ENCODE peak calls at places on chromosomes 11 and 22, in five cellular contexts. W is Peyer's patch; P is CD8-positive, alpha-beta T cell; E is WERI-Rb-1; U is tibial artery. D is an unnamed sample.

GRCh38 chr11:20351151-20351550 is 12.4 kb upstream of the HTATIP2 start:
- DNase-seq in P (no peak), E (no peak), U (no peak), W (no peak), D (no peak)

GRCh38 chr11:67253872-67254624 is 12.2 kb upstream of the GRK2 start:
- DNase-seq in W (peak), P (no peak), U (no peak), E (no peak), D (no peak)

GRCh38 chr11:71535825-71536224 is 2.0 kb upstream of the KRTAP5-8 start:
- DNase-seq in U (no peak), W (no peak), P (no peak), E (no peak), D (no peak)

GRCh38 chr22:41899110-41899509 is 15.8 kb downstream of the SHISA8 start:
- DNase-seq in W (no peak), U (no peak), E (no peak), P (no peak), D (no peak)

GRCh38 chr11:133832096-133833081 is 12.9 kb downstream of the SPATA19 start:
- DNase-seq in P (no peak), E (no peak), U (no peak), W (no peak), D (no peak)

GRCh38 chr11:36075053-36075452 is 131.2 kb downstream of the LDLRAD3 start:
- DNase-seq in P (no peak), W (no peak), U (no peak), E (no peak), D (no peak)

GRCh38 chr22:43000441-43001175 is 14.3 kb downstream of the PACSIN2 start:
- DNase-seq in U (no peak), E (no peak), P (no peak), W (no peak), D (peak)

GRCh38 chr11:34160049-34160721 is 54.8 kb downstream of the NAT10 start:
- DNase-seq in U (no peak), W (no peak), P (no peak), E (no peak), D (no peak)

GRCh38 chr22:18954333-18954732 is 18.2 kb upstream of the PRODH start:
- DNase-seq in E (peak), P (peak), W (peak), U (peak), D (peak)

GRCh38 chr11:69468911-69469885 is 12.3 kb upstream of the LINC01488 start:
- DNase-seq in P (no peak), U (no peak), W (no peak), E (no peak), D (no peak)

GRCh38 chr11:73072935-73073481 is 69.1 kb downstream of the FCHSD2 start:
- DNase-seq in W (no peak), U (no peak), E (no peak), P (no peak), D (no peak)

GRCh38 chr11:134756811-134757540 is 344.9 kb upstream of the B3GAT1 start:
- DNase-seq in U (no peak), W (no peak), P (no peak), E (no peak), D (no peak)

GRCh38 chr11:1559103-1559951 is 12.7 kb downstream of the DUSP8 start:
- DNase-seq in U (peak), W (peak), P (no peak), E (no peak), D (no peak)

GRCh38 chr11:72237112-72237931 is 6.7 kb downstream of the PHOX2A start:
- DNase-seq in P (no peak), E (no peak), W (no peak), U (no peak), D (no peak)

GRCh38 chr11:122141757-122142156 is 25.7 kb upstream of the BLID start:
- DNase-seq in E (no peak), W (no peak), U (no peak), P (no peak), D (no peak)

GRCh38 chr11:74639533-74639932 is 47.2 kb downstream of the POLD3 start:
- DNase-seq in U (no peak), E (no peak), P (no peak), W (no peak), D (no peak)

GRCh38 chr22:39171623-39172264 is 19.3 kb upstream of the CBX7 start:
- DNase-seq in U (peak), E (no peak), W (no peak), P (no peak), D (no peak)

DNA sequence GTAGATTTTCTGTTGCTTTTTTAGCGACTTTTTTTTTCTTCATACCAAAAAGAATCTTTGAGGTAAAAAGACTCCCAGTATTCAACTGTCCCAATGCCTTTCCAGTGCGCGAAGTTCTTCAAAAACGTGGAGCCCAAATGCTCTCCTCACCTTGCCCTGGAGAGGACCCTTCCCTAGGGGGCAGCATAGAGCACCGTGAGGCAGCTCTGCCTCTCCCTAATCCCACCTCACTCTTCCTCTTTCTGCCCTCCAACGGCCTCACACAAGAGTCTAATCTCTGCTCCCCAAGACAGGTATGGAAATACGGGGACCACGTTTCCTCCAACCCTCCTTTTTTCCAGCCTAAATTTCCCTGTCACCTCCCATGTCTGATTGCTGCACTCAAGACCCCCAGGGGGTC is 117.5 kb upstream of the ALX4 start:
- DNase-seq in U (no peak), E (peak), P (no peak), W (no peak), D (no peak)
- TF ChIP-seq CTCF in U (no peak), E (peak), P (no peak), W (no peak), D (peak)

GRCh38 chr11:32641361-32641760 is 57.7 kb downstream of the EIF3M start:
- DNase-seq in W (no peak), U (no peak), P (no peak), E (no peak), D (no peak)
- TF ChIP-seq CTCF in W (no peak), U (no peak), P (no peak), E (no peak), D (no peak)

GRCh38 chr22:37781434-37782059 is 26.2 kb upstream of the GCAT start:
- DNase-seq in W (no peak), U (no peak), P (no peak), E (no peak), D (no peak)
- TF ChIP-seq CTCF in W (no peak), U (no peak), P (no peak), E (peak), D (no peak)

GRCh38 chr11:65558002-65558784 is at the start of gene LTBP3:
- DNase-seq in U (peak), E (no peak), P (no peak), W (peak), D (no peak)
- TF ChIP-seq CTCF in U (no peak), E (no peak), P (no peak), W (no peak), D (no peak)

DNA sequence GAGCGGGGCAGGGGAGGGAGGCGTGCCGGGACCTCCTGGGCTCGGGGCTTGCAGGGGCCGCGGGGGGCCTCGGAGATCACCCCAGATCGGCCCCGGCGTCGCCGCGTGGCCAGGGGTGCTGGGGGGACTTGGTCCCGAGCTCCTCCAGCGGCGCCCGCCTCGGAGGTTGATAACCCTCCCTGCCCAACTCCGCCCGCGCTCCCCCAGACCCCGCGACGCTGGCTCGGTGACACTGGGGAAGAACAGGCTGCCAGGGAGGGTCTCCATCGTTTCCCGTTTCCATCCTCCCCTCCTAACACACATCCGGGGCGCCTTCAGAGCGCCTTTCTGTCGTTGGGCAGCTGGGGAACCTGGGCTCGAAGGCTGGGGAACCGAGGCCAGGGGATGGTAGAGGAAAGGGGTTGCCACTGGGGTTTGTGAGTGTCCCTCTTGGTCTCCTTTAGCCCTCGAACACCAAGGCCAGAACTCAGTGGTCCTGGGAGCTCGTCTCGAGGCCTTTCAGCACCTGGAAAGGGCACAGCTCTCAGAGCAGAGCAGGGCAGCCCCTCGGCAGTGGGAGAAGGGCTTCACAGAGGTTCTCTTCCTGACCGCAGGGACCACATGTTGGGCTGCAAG is 431 bp downstream of the SLC37A2 start:
- DNase-seq in P (no peak), E (no peak), W (no peak), U (no peak), D (no peak)
- TF ChIP-seq CTCF in P (no peak), E (no peak), W (no peak), U (no peak), D (no peak)

GRCh38 chr11:24781288-24781687 is 284.4 kb downstream of the LUZP2 start:
- DNase-seq in P (no peak), U (no peak), W (no peak), E (no peak), D (no peak)
- TF ChIP-seq CTCF in P (no peak), U (no peak), W (no peak), E (no peak), D (no peak)

D was measured in CD14-positive monocyte.